ENCODE peak calls at places on chromosomes 7 and 10, in eight cellular contexts. T, P, F, Y, B, C, H and J are unnamed samples.

GRCh38 chr7:132292803-132293202 is 283.5 kb downstream of the PLXNA4 start:
- DNase-seq in T (no peak), P (no peak), F (no peak), Y (no peak), B (no peak), C (no peak), H (no peak), J (no peak)

GRCh38 chr10:113666682-113667252 is 2.9 kb upstream of the NRAP start:
- DNase-seq in T (no peak), P (peak; percentile 60), F (no peak), Y (no peak), B (no peak), C (no peak), H (no peak), J (no peak)

GRCh38 chr7:115782716-115783460 is 247.7 kb downstream of the TFEC start:
- DNase-seq in T (no peak), P (no peak), F (no peak), Y (no peak), B (no peak), C (no peak), H (no peak), J (no peak)

GRCh38 chr7:122528879-122529481 is 169.9 kb downstream of the RNF133 start:
- DNase-seq in T (no peak), P (peak; percentile 37), F (no peak), Y (no peak), B (no peak), C (no peak), H (no peak), J (no peak)

GRCh38 chr10:107498983-107499382 is 334.5 kb upstream of the SORCS1 start:
- DNase-seq in T (no peak), P (no peak), F (no peak), Y (no peak), B (no peak), C (no peak), H (no peak), J (no peak)

GRCh38 chr7:159004411-159004810 is 140.3 kb downstream of the VIPR2 start:
- DNase-seq in T (no peak), P (no peak), F (no peak), Y (no peak), B (no peak), C (no peak), H (no peak), J (no peak)

GRCh38 chr7:117092801-117093200 is 139.5 kb downstream of the ST7 start:
- DNase-seq in T (no peak), P (peak; percentile 84), F (no peak), Y (no peak), B (no peak), C (no peak), H (no peak), J (no peak)

GRCh38 chr7:140304071-140304799 is 94.1 kb downstream of the SLC37A3 start:
- DNase-seq in T (no peak), P (peak; percentile 16), F (no peak), Y (no peak), B (peak; percentile 5), C (no peak), H (no peak), J (no peak)

GRCh38 chr7:127667751-127668530 is 15.9 kb downstream of the SND1 start:
- DNase-seq in T (no peak), P (peak; percentile 44), F (no peak), Y (no peak), B (no peak), C (no peak), H (no peak), J (no peak)

GRCh38 chr7:43590862-43591550 is 8.1 kb downstream of the STK17A start:
- DNase-seq in T (no peak), P (no peak), F (no peak), Y (no peak), B (no peak), C (no peak), H (no peak), J (no peak)

GRCh38 chr10:79146611-79147130 is 77.9 kb downstream of the ZMIZ1 start:
- DNase-seq in T (peak; percentile 64), P (peak; percentile 37), F (peak; percentile 75), Y (peak; percentile 93), B (no peak), C (peak; percentile 88), H (no peak), J (peak; percentile 90)

GRCh38 chr7:54111850-54112249 is 430.3 kb upstream of the VSTM2A start:
- DNase-seq in T (no peak), P (no peak), F (no peak), Y (no peak), B (no peak), C (no peak), H (no peak), J (no peak)

GRCh38 chr7:41779918-41780317 is 77.0 kb upstream of the INHBA start:
- DNase-seq in T (no peak), P (no peak), F (no peak), Y (no peak), B (no peak), C (no peak), H (no peak), J (no peak)

GRCh38 chr7:774161-775109 is 47.4 kb upstream of the PRKAR1B start:
- DNase-seq in T (no peak), P (peak; percentile 20), F (peak; percentile 58), Y (no peak), B (peak; percentile 42), C (peak; percentile 70), H (peak; percentile 92), J (peak; percentile 60)

GRCh38 chr10:133226251-133226808 is 3.7 kb upstream of the UTF1 start:
- DNase-seq in T (no peak), P (no peak), F (no peak), Y (no peak), B (no peak), C (no peak), H (no peak), J (no peak)

GRCh38 chr7:18361756-18362155 is 133.8 kb upstream of the HDAC9 start:
- DNase-seq in T (peak; percentile 36), P (no peak), F (no peak), Y (no peak), B (no peak), C (no peak), H (peak; percentile 85), J (peak; percentile 27)

GRCh38 chr10:90306187-90306586 is 551.7 kb downstream of the HTR7 start:
- DNase-seq in T (no peak), P (peak; percentile 94), F (no peak), Y (no peak), B (no peak), C (no peak), H (no peak), J (no peak)

GRCh38 chr7:100040575-100040974 is 9.0 kb upstream of the ZSCAN21 start:
- DNase-seq in T (no peak), P (no peak), F (no peak), Y (no peak), B (no peak), C (no peak), H (no peak), J (no peak)

GRCh38 chr10:89163265-89163995 is 43.7 kb downstream of the CH25H start:
- DNase-seq in T (no peak), P (no peak), F (peak; percentile 14), Y (peak; percentile 93), B (peak; percentile 8), C (peak; percentile 55), H (no peak), J (peak; percentile 39)

GRCh38 chr7:100584046-100584676 is 1.8 kb downstream of the LRCH4 start:
- DNase-seq in T (no peak), P (peak; percentile 45), F (no peak), Y (no peak), B (no peak), C (peak; percentile 42), H (peak; percentile 50), J (no peak)

GRCh38 chr10:127500098-127500497 is 49.0 kb upstream of the NPS start:
- DNase-seq in T (no peak), P (no peak), F (no peak), Y (no peak), B (no peak), C (no peak), H (no peak), J (no peak)

GRCh38 chr7:159030490-159031134 is 114.1 kb downstream of the VIPR2 start:
- DNase-seq in T (peak; percentile 81), P (no peak), F (peak; percentile 55), Y (peak; percentile 93), B (no peak), C (peak; percentile 75), H (peak; percentile 93), J (peak; percentile 84)

DNA sequence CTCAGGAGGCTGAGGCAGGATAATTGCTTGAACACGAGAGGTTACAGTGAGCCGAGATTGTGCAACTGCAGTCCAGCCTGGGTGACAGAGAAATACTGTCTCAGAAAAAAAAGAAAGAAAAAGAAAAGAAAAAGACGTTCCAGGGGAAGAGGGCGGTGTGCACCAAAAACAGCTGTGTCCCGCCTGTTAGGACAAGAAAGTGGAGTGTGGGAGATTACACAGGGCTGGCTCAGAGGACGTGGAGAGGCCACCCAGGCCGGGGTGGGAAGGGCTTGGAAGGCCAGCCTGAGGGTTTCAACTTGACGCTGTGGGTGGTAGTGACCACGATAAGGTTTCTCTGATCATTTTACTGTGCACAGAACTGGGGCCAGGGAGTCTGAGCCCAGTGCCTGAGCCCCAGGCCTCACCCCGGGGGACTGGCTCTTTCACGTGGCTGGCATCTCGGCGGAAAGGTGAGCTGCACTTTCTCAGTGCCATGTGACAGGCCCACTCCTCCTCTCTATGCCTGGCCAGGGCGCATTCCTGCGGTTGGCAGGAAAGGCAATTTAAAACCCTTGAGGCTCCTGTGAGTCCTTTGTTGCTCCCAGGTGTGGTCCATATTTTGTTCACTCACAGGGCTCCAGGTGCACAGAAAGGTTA is 13.9 kb downstream of the RHBDD2 start:
- DNase-seq in T (peak; percentile 70), P (peak; percentile 26), F (peak; percentile 70), Y (no peak), B (no peak), C (peak; percentile 70), H (no peak), J (peak; percentile 86)
- H3K27ac ChIP-seq in T (no peak overlapping the region), P (no peak overlapping the region), F (peak overlapping the region; percentile 55), Y (peak overlapping the region; percentile 47), B (no peak overlapping the region), C (no peak overlapping the region), H (no peak overlapping the region), J (no peak overlapping the region)

GRCh38 chr7:28409716-28410627 is 2.3 kb upstream of the CREB5 start:
- DNase-seq in T (peak; percentile 46), P (peak; percentile 32), F (peak; percentile 39), Y (no peak), B (no peak), C (peak; percentile 72), H (peak; percentile 84), J (peak; percentile 80)
- H3K27ac ChIP-seq in T (peak overlapping the region; percentile 46), P (peak overlapping the region; percentile 78), F (peak overlapping the region; percentile 92), Y (peak overlapping the region; percentile 93), B (no peak overlapping the region), C (peak overlapping the region; percentile 53), H (peak overlapping the region; percentile 62), J (peak overlapping the region; percentile 53)

DNA sequence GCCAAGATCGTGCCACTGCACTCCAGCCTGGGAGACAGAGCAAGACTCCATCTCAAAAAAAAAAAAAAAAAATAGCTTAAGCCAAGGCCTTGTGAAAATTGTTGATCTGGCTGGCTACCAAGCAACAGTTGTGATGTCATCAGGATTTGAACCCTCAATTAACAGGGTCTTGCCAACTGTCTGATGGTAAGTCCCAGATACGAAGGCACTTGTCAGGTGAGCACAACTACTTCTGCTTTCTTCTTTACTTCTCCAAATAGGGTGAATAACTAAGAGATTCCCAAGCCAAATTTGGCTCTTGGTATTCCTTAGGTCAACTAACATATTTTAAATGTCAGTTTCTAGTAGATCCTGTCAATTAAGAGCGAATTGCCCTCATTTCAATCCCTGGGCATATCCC is 47.4 kb downstream of the ANKRD61 start:
- DNase-seq in T (no peak), P (no peak), F (no peak), Y (no peak), B (no peak), C (no peak), H (no peak), J (no peak)
- H3K27ac ChIP-seq in T (no peak overlapping the region), P (no peak overlapping the region), F (no peak overlapping the region), Y (no peak overlapping the region), B (no peak overlapping the region), C (no peak overlapping the region), H (no peak overlapping the region), J (no peak overlapping the region)

GRCh38 chr7:90172624-90173023 is 18.4 kb downstream of the STEAP1 start:
- DNase-seq in T (no peak), P (no peak), F (no peak), Y (no peak), B (no peak), C (no peak), H (no peak), J (no peak)
- H3K27ac ChIP-seq in T (no peak overlapping the region), P (no peak overlapping the region), F (no peak overlapping the region), Y (no peak overlapping the region), B (no peak overlapping the region), C (no peak overlapping the region), H (no peak overlapping the region), J (no peak overlapping the region)